ENCODE peak calls at places on chromosomes 1 and 21, in seven cellular contexts. One of them, this sample, is unnamed.

GRCh38 chr1:15386128-15386824 is 23.4 kb upstream of the EFHD2 start:
- DNase-seq in hepatocyte: no peak
- DNase-seq in K562: no peak
- DNase-seq in mammary epithelial cell: no peak
- DNase-seq in PC-9: no peak
- DNase-seq in PC-3: no peak
- DNase-seq in GM23248: peak; percentile 60
- DNase-seq in this sample: no peak

GRCh38 chr1:159959451-159959850 is 5.4 kb upstream of the SLAMF9 start:
- DNase-seq in mammary epithelial cell: peak; percentile 74
- DNase-seq in hepatocyte: no peak
- DNase-seq in K562: no peak
- DNase-seq in PC-9: peak; percentile 82
- DNase-seq in PC-3: peak; percentile 94
- DNase-seq in GM23248: peak; percentile 56
- DNase-seq in this sample: no peak

GRCh38 chr1:163799190-163799805 is 477.5 kb downstream of the NUF2 start:
- DNase-seq in PC-9: no peak
- DNase-seq in mammary epithelial cell: no peak
- DNase-seq in K562: no peak
- DNase-seq in hepatocyte: no peak
- DNase-seq in PC-3: no peak
- DNase-seq in GM23248: no peak
- DNase-seq in this sample: peak; percentile 56

GRCh38 chr1:22745675-22746585 is 35.3 kb downstream of the EPHB2 start:
- DNase-seq in mammary epithelial cell: peak; percentile 71
- DNase-seq in K562: no peak
- DNase-seq in PC-9: peak; percentile 29
- DNase-seq in GM23248: peak; percentile 80
- DNase-seq in PC-3: peak; percentile 84
- DNase-seq in hepatocyte: peak; percentile 57
- DNase-seq in this sample: no peak

GRCh38 chr1:74822851-74823443 is 90.0 kb downstream of the TYW3 start:
- DNase-seq in PC-9: no peak
- DNase-seq in PC-3: no peak
- DNase-seq in K562: no peak
- DNase-seq in mammary epithelial cell: no peak
- DNase-seq in hepatocyte: no peak
- DNase-seq in GM23248: no peak
- DNase-seq in this sample: no peak

GRCh38 chr1:160724445-160725242 is 13.0 kb upstream of the CD48 start:
- DNase-seq in PC-3: no peak
- DNase-seq in GM23248: peak; percentile 8
- DNase-seq in mammary epithelial cell: peak; percentile 56
- DNase-seq in PC-9: no peak
- DNase-seq in hepatocyte: no peak
- DNase-seq in K562: peak; percentile 11
- DNase-seq in this sample: no peak

GRCh38 chr1:214516434-214517326 is 34.7 kb downstream of the PTPN14 start:
- DNase-seq in GM23248: no peak
- DNase-seq in mammary epithelial cell: no peak
- DNase-seq in PC-9: peak; percentile 44
- DNase-seq in hepatocyte: no peak
- DNase-seq in PC-3: peak; percentile 99
- DNase-seq in K562: no peak
- DNase-seq in this sample: no peak

GRCh38 chr1:19046972-19047371 is 90.5 kb upstream of the IFFO2 start:
- DNase-seq in K562: no peak
- DNase-seq in mammary epithelial cell: no peak
- DNase-seq in GM23248: no peak
- DNase-seq in hepatocyte: no peak
- DNase-seq in PC-9: no peak
- DNase-seq in PC-3: no peak
- DNase-seq in this sample: no peak

GRCh38 chr21:45572783-45573451 is 30.7 kb upstream of the SLC19A1 start:
- DNase-seq in PC-9: no peak
- DNase-seq in mammary epithelial cell: no peak
- DNase-seq in K562: no peak
- DNase-seq in GM23248: no peak
- DNase-seq in PC-3: no peak
- DNase-seq in hepatocyte: no peak
- DNase-seq in this sample: no peak

GRCh38 chr21:41707231-41707988 is 59.4 kb downstream of the RIPK4 start:
- DNase-seq in hepatocyte: peak; percentile 58
- DNase-seq in mammary epithelial cell: peak; percentile 74
- DNase-seq in PC-9: peak; percentile 47
- DNase-seq in PC-3: peak; percentile 84
- DNase-seq in GM23248: no peak
- DNase-seq in K562: no peak
- DNase-seq in this sample: no peak

GRCh38 chr1:231053493-231054162 is 13.6 kb upstream of the FAM89A start:
- DNase-seq in PC-3: peak; percentile 61
- DNase-seq in PC-9: no peak
- DNase-seq in mammary epithelial cell: no peak
- DNase-seq in hepatocyte: peak; percentile 50
- DNase-seq in GM23248: no peak
- DNase-seq in K562: peak; percentile 85
- DNase-seq in this sample: no peak

DNA sequence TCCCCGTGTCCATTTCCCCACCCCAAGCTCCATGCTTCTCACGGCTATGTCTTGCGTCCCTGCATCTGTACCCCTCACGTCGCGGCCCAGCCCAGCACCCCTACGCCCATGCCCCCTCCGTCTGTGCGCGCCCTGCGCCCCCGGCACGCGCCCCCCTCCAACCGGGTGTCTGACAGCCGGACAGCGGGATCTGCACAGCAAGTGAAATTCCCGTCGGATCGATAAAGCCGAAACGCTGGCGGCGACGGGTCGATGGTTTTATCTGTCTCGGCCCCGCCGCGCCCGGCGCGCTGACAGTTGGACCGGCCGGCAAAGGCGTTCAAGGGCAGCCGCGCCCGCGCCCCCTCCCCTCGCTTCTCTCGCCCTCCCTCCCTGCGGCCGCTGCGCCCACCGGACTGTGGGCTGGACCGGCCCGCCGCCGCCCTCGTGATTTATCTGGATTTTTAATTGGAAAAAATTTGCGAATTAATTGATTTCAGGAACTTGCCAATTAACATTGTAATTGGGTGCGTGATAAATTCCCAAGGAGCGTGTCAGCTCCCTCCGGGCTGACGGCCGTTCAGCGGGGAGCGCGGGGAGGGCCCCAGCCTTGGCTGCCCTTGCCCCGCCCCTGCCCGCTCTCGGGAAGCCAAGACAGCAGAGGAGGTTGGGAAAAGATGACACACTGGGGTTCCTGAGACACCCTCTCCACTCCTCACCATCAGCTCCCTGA is 57.1 kb downstream of the TMEM53 start:
- DNase-seq in mammary epithelial cell: peak; percentile 52
- DNase-seq in PC-9: no peak
- DNase-seq in GM23248: peak; percentile 92
- DNase-seq in PC-3: no peak
- DNase-seq in hepatocyte: peak; percentile 36
- DNase-seq in K562: no peak
- DNase-seq in this sample: no peak
- TF ChIP-seq EZH2 in mammary epithelial cell: no peak
- TF ChIP-seq EZH2 in PC-9: no peak
- TF ChIP-seq EZH2 in GM23248: no peak
- TF ChIP-seq EZH2 in PC-3: no peak
- TF ChIP-seq EZH2 in hepatocyte: peak; percentile 73
- TF ChIP-seq EZH2 in K562: no peak
- TF ChIP-seq EZH2 in this sample: no peak

GRCh38 chr1:31924839-31925238 is 13.3 kb downstream of the PTP4A2 start:
- DNase-seq in mammary epithelial cell: no peak
- DNase-seq in hepatocyte: no peak
- DNase-seq in GM23248: no peak
- DNase-seq in K562: peak; percentile 35
- DNase-seq in PC-9: no peak
- DNase-seq in PC-3: no peak
- DNase-seq in this sample: no peak

GRCh38 chr1:31926252-31926651 is 11.9 kb downstream of the PTP4A2 start:
- DNase-seq in K562: no peak
- DNase-seq in hepatocyte: no peak
- DNase-seq in PC-9: no peak
- DNase-seq in mammary epithelial cell: no peak
- DNase-seq in PC-3: no peak
- DNase-seq in GM23248: no peak
- DNase-seq in this sample: no peak

GRCh38 chr1:31923905-31924304 is 14.3 kb downstream of the PTP4A2 start:
- DNase-seq in mammary epithelial cell: no peak
- DNase-seq in K562: peak; percentile 21
- DNase-seq in GM23248: no peak
- DNase-seq in PC-3: no peak
- DNase-seq in PC-9: no peak
- DNase-seq in hepatocyte: no peak
- DNase-seq in this sample: no peak

GRCh38 chr1:31927661-31927980 is 10.5 kb downstream of the PTP4A2 start:
- DNase-seq in hepatocyte: no peak
- DNase-seq in mammary epithelial cell: no peak
- DNase-seq in PC-3: no peak
- DNase-seq in PC-9: no peak
- DNase-seq in K562: peak; percentile 60
- DNase-seq in GM23248: no peak
- DNase-seq in this sample: no peak

DNA sequence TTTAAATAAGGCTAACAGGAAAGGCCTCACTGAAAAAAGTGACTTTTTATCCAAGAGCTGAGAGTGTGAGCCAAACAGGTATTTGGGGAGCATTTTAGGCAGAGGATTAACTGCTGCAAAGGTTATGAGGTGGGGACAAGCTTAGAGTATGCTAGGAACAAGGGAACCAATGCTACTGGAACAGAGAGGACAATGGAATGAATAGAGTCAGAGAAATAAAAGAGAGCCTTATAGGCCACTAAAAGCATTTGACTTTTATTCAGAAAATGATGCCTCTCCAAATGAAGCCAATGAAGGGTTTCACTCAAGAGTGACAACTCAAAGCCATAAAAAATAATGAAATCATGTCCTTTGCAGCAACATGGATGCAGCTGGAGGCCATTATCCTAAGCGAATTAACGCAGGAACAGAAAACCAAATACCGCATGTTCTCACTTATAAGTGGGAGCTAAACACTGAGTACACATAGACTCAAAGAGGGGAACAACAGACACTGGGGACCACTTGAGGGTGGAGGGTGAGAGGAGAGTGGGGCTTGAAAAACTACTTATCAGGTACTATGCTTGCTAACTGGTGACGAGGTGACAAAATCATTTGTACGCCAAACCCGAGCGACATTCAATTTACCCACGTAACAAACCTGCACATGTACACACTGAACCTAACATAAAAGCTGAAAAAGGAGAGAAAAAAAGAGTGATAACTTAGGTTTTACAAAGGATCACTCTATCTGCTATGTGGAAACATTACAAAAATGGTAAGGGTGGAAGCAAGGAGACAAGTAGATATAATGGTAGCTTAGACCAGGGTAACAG is 11.1 kb downstream of the PTP4A2 start:
- DNase-seq in PC-9: no peak
- DNase-seq in mammary epithelial cell: no peak
- DNase-seq in GM23248: no peak
- DNase-seq in PC-3: no peak
- DNase-seq in K562: peak; percentile 55
- DNase-seq in hepatocyte: no peak
- DNase-seq in this sample: no peak
- H3K4me3 ChIP-seq in PC-9: no peak overlapping the region
- H3K4me3 ChIP-seq in mammary epithelial cell: no peak overlapping the region
- H3K4me3 ChIP-seq in GM23248: no peak overlapping the region
- H3K4me3 ChIP-seq in PC-3: no peak overlapping the region
- H3K4me3 ChIP-seq in K562: peak overlapping the region; percentile 7
- H3K4me3 ChIP-seq in hepatocyte: no peak overlapping the region
- H3K4me3 ChIP-seq in this sample: no peak overlapping the region

GRCh38 chr1:38563985-38564735 is 295.4 kb downstream of the RRAGC start:
- DNase-seq in PC-3: no peak
- DNase-seq in GM23248: no peak
- DNase-seq in PC-9: no peak
- DNase-seq in mammary epithelial cell: no peak
- DNase-seq in K562: no peak
- DNase-seq in hepatocyte: no peak
- DNase-seq in this sample: no peak

GRCh38 chr1:38558476-38559179 is 300.9 kb downstream of the RRAGC start:
- DNase-seq in GM23248: no peak
- DNase-seq in mammary epithelial cell: no peak
- DNase-seq in hepatocyte: no peak
- DNase-seq in PC-3: no peak
- DNase-seq in PC-9: no peak
- DNase-seq in K562: no peak
- DNase-seq in this sample: no peak

GRCh38 chr1:38561110-38561509 is 298.5 kb downstream of the RRAGC start:
- DNase-seq in PC-3: no peak
- DNase-seq in PC-9: no peak
- DNase-seq in GM23248: no peak
- DNase-seq in hepatocyte: no peak
- DNase-seq in K562: no peak
- DNase-seq in mammary epithelial cell: no peak
- DNase-seq in this sample: no peak

GRCh38 chr1:38559180-38559874 is 300.2 kb downstream of the RRAGC start:
- DNase-seq in hepatocyte: peak; percentile 20
- DNase-seq in K562: no peak
- DNase-seq in mammary epithelial cell: no peak
- DNase-seq in GM23248: peak; percentile 10
- DNase-seq in PC-9: no peak
- DNase-seq in PC-3: no peak
- DNase-seq in this sample: no peak

GRCh38 chr1:38561699-38562098 is 297.9 kb downstream of the RRAGC start:
- DNase-seq in GM23248: no peak
- DNase-seq in PC-9: no peak
- DNase-seq in K562: peak; percentile 59
- DNase-seq in hepatocyte: no peak
- DNase-seq in mammary epithelial cell: no peak
- DNase-seq in PC-3: no peak
- DNase-seq in this sample: no peak
- TF ChIP-seq EZH2 in GM23248: no peak
- TF ChIP-seq EZH2 in PC-9: no peak
- TF ChIP-seq EZH2 in K562: no peak
- TF ChIP-seq EZH2 in hepatocyte: no peak
- TF ChIP-seq EZH2 in mammary epithelial cell: no peak
- TF ChIP-seq EZH2 in PC-3: no peak
- TF ChIP-seq EZH2 in this sample: no peak

GRCh38 chr21:35136106-35136505 is 87.0 kb upstream of the RUNX1 start:
- DNase-seq in PC-9: no peak
- DNase-seq in mammary epithelial cell: no peak
- DNase-seq in hepatocyte: no peak
- DNase-seq in K562: no peak
- DNase-seq in GM23248: no peak
- DNase-seq in PC-3: no peak
- DNase-seq in this sample: no peak

GRCh38 chr21:35142036-35142825 is 93.1 kb upstream of the RUNX1 start:
- DNase-seq in K562: no peak
- DNase-seq in GM23248: no peak
- DNase-seq in PC-3: no peak
- DNase-seq in PC-9: no peak
- DNase-seq in hepatocyte: no peak
- DNase-seq in mammary epithelial cell: no peak
- DNase-seq in this sample: no peak

GRCh38 chr21:35136586-35137254 is 87.6 kb upstream of the RUNX1 start:
- DNase-seq in K562: peak; percentile 79
- DNase-seq in GM23248: peak; percentile 70
- DNase-seq in PC-9: peak; percentile 74
- DNase-seq in hepatocyte: peak; percentile 69
- DNase-seq in PC-3: peak; percentile 96
- DNase-seq in mammary epithelial cell: peak; percentile 82
- DNase-seq in this sample: no peak

GRCh38 chr21:35139382-35139715 is 90.2 kb upstream of the RUNX1 start:
- DNase-seq in PC-3: no peak
- DNase-seq in PC-9: no peak
- DNase-seq in GM23248: no peak
- DNase-seq in mammary epithelial cell: no peak
- DNase-seq in K562: no peak
- DNase-seq in hepatocyte: no peak
- DNase-seq in this sample: no peak

GRCh38 chr21:35138665-35139381 is 89.7 kb upstream of the RUNX1 start:
- DNase-seq in PC-3: peak; percentile 94
- DNase-seq in hepatocyte: peak; percentile 17
- DNase-seq in K562: peak; percentile 78
- DNase-seq in GM23248: peak; percentile 61
- DNase-seq in mammary epithelial cell: peak; percentile 100
- DNase-seq in PC-9: peak; percentile 74
- DNase-seq in this sample: no peak
- H3K4me3 ChIP-seq in PC-3: peak overlapping the region; percentile 16
- H3K4me3 ChIP-seq in hepatocyte: no peak overlapping the region
- H3K4me3 ChIP-seq in K562: no peak overlapping the region
- H3K4me3 ChIP-seq in GM23248: no peak overlapping the region
- H3K4me3 ChIP-seq in mammary epithelial cell: no peak overlapping the region
- H3K4me3 ChIP-seq in PC-9: peak overlapping the region; percentile 7
- H3K4me3 ChIP-seq in this sample: no peak overlapping the region

This sample was measured in SK-N-MC.